ENCODE peak calls at places on chromosomes 11 and 22, in ten cellular contexts. Q is cardiac muscle cell, V is lung, X is fibroblast of villous mesenchyme, A is stomach, C is AG09309, E is colonic mucosa, N is foreskin fibroblast, P is lower lobe of right lung, B is H1. J is an unnamed sample.

GRCh38 chr22:25221790-25222189 is 2.4 kb downstream of the CRYBB2 start:
- DNase-seq in P (no peak), Q (no peak), N (no peak), A (no peak), E (no peak), B (no peak), X (no peak), C (no peak), V (no peak), J (no peak)

GRCh38 chr22:25282671-25283561 is 63.5 kb downstream of the CRYBB2 start:
- DNase-seq in X (no peak), E (no peak), P (no peak), C (no peak), V (no peak), N (no peak), B (no peak), Q (no peak), A (no peak), J (no peak)

GRCh38 chr11:71302911-71303310 is 50.5 kb upstream of the SHANK2 start:
- DNase-seq in Q (no peak), P (no peak), V (peak), E (no peak), X (no peak), N (no peak), C (no peak), B (no peak), A (peak), J (no peak)

GRCh38 chr11:62398011-62398994 is 20.5 kb upstream of the SCGB1A1 start:
- DNase-seq in A (no peak), E (peak), B (no peak), V (no peak), X (peak), C (no peak), P (no peak), Q (peak), N (no peak), J (no peak)

GRCh38 chr11:78022397-78023396 is at the start of gene KCTD14:
- DNase-seq in P (peak), C (no peak), E (peak), B (no peak), Q (peak), X (no peak), A (peak), N (no peak), V (peak), J (no peak)

GRCh38 chr11:68979931-68980775 is 633 bp downstream of the MRGPRD start:
- DNase-seq in X (no peak), P (peak), V (no peak), E (no peak), C (no peak), B (no peak), A (no peak), N (no peak), Q (no peak), J (no peak)

GRCh38 chr11:63212742-63213141 is 30.7 kb downstream of the SLC22A25 start:
- DNase-seq in Q (peak), P (no peak), V (no peak), A (no peak), N (peak), B (no peak), X (peak), C (no peak), E (no peak), J (no peak)

GRCh38 chr11:64854157-64854533 is 9.7 kb upstream of the CDC42BPG start:
- DNase-seq in E (no peak), N (no peak), X (no peak), Q (no peak), A (no peak), C (no peak), P (no peak), V (no peak), B (no peak), J (no peak)

GRCh38 chr11:13073119-13073981 is 64.2 kb downstream of the RASSF10 start:
- DNase-seq in V (no peak), X (peak), C (no peak), Q (peak), A (no peak), N (peak), B (no peak), P (no peak), E (no peak), J (no peak)

GRCh38 chr11:75577198-75577597 is 15.1 kb downstream of the SERPINH1 start:
- DNase-seq in E (peak), N (no peak), X (peak), V (no peak), C (no peak), A (peak), P (peak), B (no peak), Q (no peak), J (no peak)

GRCh38 chr11:114159320-114159719 is 99.8 kb downstream of the ZBTB16 start:
- DNase-seq in V (no peak), P (no peak), X (peak), Q (no peak), B (no peak), A (no peak), C (no peak), E (no peak), N (no peak), J (no peak)

GRCh38 chr11:2477254-2477653 is 32.4 kb downstream of the KCNQ1 start:
- DNase-seq in V (no peak), Q (no peak), X (no peak), N (no peak), B (no peak), P (no peak), A (peak), C (no peak), E (no peak), J (no peak)

GRCh38 chr22:45507798-45508197 is 5.1 kb downstream of the FBLN1 start:
- DNase-seq in B (no peak), X (no peak), V (no peak), N (no peak), A (no peak), Q (no peak), P (no peak), C (no peak), E (no peak), J (no peak)

GRCh38 chr22:45506961-45507360 is 4.3 kb downstream of the FBLN1 start:
- DNase-seq in Q (no peak), C (no peak), X (no peak), A (no peak), B (no peak), V (no peak), E (no peak), N (no peak), P (no peak), J (no peak)

GRCh38 chr22:45503816-45504702 is 1.4 kb downstream of the FBLN1 start:
- DNase-seq in P (peak), X (peak), E (no peak), Q (peak), B (peak), V (no peak), N (peak), C (no peak), A (no peak), J (no peak)

GRCh38 chr22:45504703-45505341 is 2.1 kb downstream of the FBLN1 start:
- DNase-seq in X (peak), N (no peak), E (no peak), A (no peak), V (no peak), C (no peak), P (no peak), Q (peak), B (no peak), J (no peak)

DNA sequence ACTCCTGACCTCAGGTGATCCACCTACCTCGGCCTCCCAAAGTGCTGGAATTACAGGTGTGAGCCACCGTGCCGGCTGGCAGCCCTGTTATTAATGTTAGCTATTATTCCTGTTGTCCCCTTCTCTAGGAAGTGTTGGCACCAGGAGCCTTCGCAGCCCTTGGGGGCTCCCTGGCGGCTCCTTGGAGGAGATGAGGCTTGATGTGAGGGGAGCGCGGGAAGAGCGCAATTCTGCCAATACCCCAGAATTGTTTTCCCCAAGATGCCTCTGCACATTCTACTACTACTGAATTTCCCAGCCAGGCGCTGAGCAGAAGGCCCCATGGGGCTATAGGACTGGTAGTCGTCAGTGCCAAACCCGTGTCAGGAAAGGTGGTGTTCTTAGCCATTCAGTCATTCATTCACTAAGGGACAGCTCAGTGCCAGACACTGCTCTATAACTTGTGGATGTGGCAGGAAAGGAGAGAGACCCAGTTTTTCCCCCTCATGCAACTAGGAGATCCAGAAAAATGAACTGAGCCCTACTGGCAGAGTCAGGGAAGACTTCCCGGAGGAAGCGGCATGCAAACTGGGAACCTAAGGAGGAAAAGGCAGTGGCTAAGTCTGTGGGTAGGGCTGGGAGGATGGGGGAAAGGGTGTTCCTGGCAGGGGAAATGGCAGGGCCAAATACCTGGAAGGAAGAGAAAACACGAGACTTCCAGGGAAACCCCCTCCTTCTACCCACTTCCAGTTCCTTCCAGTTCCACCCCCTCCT is 3.5 kb downstream of the FBLN1 start:
- DNase-seq in X (no peak), N (no peak), E (no peak), V (no peak), P (no peak), C (no peak), B (no peak), A (no peak), Q (no peak), J (no peak)
- H3K4me3 ChIP-seq in X (peak), N (peak), E (no peak), V (no peak), P (peak), C (no peak), B (no peak), A (peak), Q (no peak), J (no peak)

GRCh38 chr11:57648791-57649735 is 649 bp downstream of the YPEL4 start:
- DNase-seq in B (no peak), P (no peak), N (no peak), A (no peak), E (no peak), V (no peak), Q (peak), C (no peak), X (no peak), J (no peak)
- TF ChIP-seq CTCF in B (no peak), P (no peak), N (no peak), A (no peak), E (no peak), V (no peak), Q (no peak), C (no peak), X (no peak), J (no peak)

GRCh38 chr11:17718510-17718962 is 835 bp upstream of the MYOD1 start:
- DNase-seq in Q (no peak), A (no peak), B (no peak), C (no peak), E (no peak), V (no peak), P (no peak), N (no peak), X (no peak), J (no peak)

GRCh38 chr11:17720796-17721171 is 1.4 kb downstream of the MYOD1 start:
- DNase-seq in A (no peak), V (no peak), X (no peak), N (no peak), B (no peak), P (no peak), Q (no peak), E (no peak), C (no peak), J (no peak)

GRCh38 chr11:17718015-17718414 is 1.4 kb upstream of the MYOD1 start:
- DNase-seq in N (no peak), X (no peak), A (no peak), B (no peak), E (no peak), C (no peak), V (no peak), Q (no peak), P (no peak), J (no peak)

GRCh38 chr11:17719940-17720795 is 797 bp downstream of the MYOD1 start:
- DNase-seq in E (no peak), V (no peak), A (no peak), C (no peak), B (no peak), Q (peak), P (no peak), X (peak), N (no peak), J (no peak)

DNA sequence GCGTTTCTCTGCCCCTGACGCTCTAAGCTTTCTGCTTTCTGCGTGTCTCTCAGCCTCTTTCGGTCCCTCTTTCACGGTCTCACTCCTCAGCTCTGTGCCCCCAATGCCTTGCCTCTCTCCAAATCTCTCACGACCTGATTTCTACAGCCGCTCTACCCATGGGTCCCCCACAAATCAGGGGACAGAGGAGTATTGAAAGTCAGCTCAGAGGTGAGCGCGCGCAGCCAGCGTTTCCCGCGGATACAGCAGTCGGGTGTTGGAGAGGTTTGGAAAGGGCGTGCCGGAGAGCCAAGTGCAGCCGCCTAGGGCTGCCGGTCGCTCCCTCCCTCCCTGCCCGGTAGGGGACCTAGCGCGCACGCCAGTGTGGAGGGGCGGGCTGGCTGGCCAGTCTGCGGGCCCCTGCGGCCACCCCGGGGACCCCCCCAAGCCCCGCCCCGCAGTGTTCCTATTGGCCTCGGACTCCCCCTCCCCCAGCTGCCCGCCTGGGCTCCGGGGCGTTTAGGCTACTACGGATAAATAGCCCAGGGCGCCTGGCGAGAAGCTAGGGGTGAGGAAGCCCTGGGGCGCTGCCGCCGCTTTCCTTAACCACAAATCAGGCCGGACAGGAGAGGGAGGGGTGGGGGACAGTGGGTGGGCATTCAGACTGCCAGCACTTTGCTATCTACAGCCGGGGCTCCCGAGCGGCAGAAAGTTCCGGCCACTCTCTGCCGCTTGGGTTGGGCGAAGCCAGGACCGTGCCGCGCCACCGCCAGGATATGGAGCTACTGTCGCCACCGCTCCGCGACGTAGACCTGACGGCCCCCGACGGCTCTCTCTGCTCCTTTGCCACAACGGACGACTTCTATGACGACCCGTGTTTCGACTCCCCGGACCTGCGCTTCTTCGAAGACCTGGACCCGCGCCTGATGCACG is at the start of gene MYOD1:
- DNase-seq in V (no peak), N (no peak), A (no peak), C (no peak), P (no peak), B (no peak), Q (no peak), X (no peak), E (no peak), J (no peak)
- H3K4me3 ChIP-seq in V (no peak), N (no peak), A (no peak), C (no peak), P (no peak), B (peak), Q (no peak), X (no peak), E (no peak), J (no peak)

DNA sequence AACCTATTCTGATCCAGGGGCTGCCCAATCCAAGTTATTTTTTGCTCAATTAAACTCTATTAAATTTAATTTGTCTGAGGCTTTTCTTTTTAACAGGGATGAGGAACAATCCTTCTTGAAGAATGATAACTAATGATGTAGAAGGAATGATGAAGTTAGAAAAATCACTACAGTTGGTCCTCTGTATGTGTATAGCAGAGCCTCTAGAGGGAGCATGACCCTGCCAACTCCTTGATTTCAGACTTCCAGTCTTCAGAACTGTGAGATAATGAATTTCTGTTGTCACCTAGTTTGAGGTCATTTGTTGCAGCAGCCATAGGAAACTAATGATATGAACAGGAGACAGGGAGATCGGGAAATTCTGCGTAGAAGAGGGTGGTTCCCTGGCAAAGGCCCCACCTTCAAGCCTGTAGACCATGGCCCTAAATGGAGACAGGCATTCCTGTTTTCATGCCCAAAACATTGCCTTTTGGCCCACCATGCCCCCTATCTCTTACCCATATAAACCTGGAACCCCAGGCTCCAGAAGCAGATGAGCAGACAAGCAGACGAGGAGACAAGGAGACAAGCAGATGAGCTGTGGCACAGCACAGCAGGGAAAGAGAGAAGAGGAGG is 7.7 kb upstream of the QSER1 start:
- DNase-seq in Q (peak), X (peak), N (no peak), B (no peak), E (no peak), P (no peak), C (no peak), A (no peak), V (no peak), J (no peak)
- TF ChIP-seq CTCF in Q (peak), X (peak), N (peak), B (peak), E (peak), P (peak), C (peak), A (no peak), V (no peak), J (peak)

DNA sequence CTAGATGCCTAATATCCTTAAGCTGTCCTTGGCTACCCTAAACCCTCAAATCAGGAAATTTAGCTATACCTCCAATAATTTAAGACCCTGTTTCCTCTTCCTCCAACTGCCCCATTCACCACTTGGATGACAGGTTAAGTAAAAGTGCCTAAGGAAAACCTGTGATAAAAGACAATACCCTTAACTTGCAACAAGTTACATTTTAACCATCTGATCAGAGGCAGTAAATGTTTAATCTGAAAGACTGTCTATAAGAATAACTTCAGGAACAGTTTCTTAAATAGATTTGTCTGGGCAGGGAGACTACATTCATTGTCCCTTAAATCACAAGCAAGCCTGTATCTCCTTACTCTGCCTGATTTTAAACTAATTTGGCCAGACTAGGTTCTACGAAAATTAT is 129.1 kb downstream of the APOL5 start:
- DNase-seq in B (no peak), C (no peak), X (no peak), P (no peak), A (no peak), N (no peak), Q (no peak), E (no peak), V (no peak), J (peak)
- H3K4me3 ChIP-seq in B (no peak), C (no peak), X (no peak), P (no peak), A (no peak), N (no peak), Q (no peak), E (no peak), V (no peak), J (no peak)

GRCh38 chr22:27927608-27928007 is 8.6 kb upstream of the PITPNB start:
- DNase-seq in B (no peak), C (no peak), V (no peak), A (no peak), X (no peak), P (no peak), N (no peak), Q (no peak), E (no peak), J (no peak)
- TF ChIP-seq CTCF in B (no peak), C (no peak), V (no peak), A (no peak), X (no peak), P (no peak), N (no peak), Q (no peak), E (no peak), J (no peak)

GRCh38 chr22:23282089-23282501 is 101.8 kb downstream of the BCR start:
- DNase-seq in B (no peak), C (peak), E (peak), V (peak), P (peak), Q (peak), A (peak), N (peak), X (peak), J (peak)

GRCh38 chr22:23281406-23282088 is 101.2 kb downstream of the BCR start:
- DNase-seq in Q (peak), N (no peak), V (peak), P (peak), B (peak), A (peak), C (peak), X (peak), E (peak), J (peak)

GRCh38 chr22:23282516-23282915 is 102.2 kb downstream of the BCR start:
- DNase-seq in N (no peak), E (no peak), X (no peak), P (no peak), A (no peak), V (no peak), C (no peak), Q (no peak), B (no peak), J (no peak)

GRCh38 chr22:23283591-23284503 is 103.5 kb downstream of the BCR start:
- DNase-seq in A (no peak), C (no peak), N (no peak), E (no peak), Q (peak), P (no peak), V (no peak), B (no peak), X (no peak), J (no peak)

DNA sequence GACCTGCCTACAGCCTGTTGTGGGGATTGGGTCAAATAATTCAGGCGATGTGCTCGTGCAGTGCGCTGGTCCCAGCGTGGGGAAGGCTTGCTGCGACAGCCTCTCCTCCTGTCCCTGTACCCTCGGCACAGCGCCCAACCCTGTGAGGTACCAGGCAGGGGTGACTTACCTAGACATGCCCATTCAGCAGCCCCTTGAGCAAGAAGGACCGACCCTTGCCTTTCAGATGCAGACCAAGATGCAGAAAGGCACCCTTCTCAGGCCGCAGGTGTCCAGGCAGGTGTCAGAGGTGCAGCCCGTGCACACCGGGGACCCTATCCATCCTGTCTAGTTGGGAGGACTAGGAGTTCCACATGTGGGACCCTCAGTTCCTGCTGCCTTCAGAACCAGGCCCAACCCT is 102.7 kb downstream of the BCR start:
- DNase-seq in B (no peak), A (no peak), C (no peak), E (no peak), X (no peak), V (no peak), Q (no peak), N (no peak), P (no peak), J (no peak)
- H3K4me3 ChIP-seq in B (no peak), A (no peak), C (no peak), E (no peak), X (no peak), V (no peak), Q (no peak), N (no peak), P (no peak), J (no peak)